ENCODE peak calls at places on chromosomes 5 and 9, in seven cellular contexts. I is colonic mucosa, G is fibroblast of lung, T is heart left ventricle, P is body of pancreas, W is neural progenitor cell, E is cardiac fibroblast. X is an unnamed sample.

GRCh38 chr5:25362799-25363198 is 718.0 kb upstream of the CDH10 start:
- DNase-seq in W (no peak), P (no peak), G (no peak), I (no peak), E (no peak), T (no peak), X (no peak)

GRCh38 chr5:158741296-158741695 is 358.4 kb downstream of the EBF1 start:
- DNase-seq in I (no peak), P (no peak), G (no peak), E (no peak), W (no peak), T (no peak), X (no peak)

GRCh38 chr5:9714187-9714586 is 84.0 kb upstream of the TAS2R1 start:
- DNase-seq in G (no peak), W (no peak), E (no peak), T (no peak), P (no peak), I (no peak), X (no peak)

GRCh38 chr5:181203842-181204560 is 995 bp downstream of the TRIM7 start:
- DNase-seq in G (no peak), T (no peak), I (peak; percentile 53), P (peak; percentile 32), W (peak; percentile 54), E (no peak), X (no peak)

GRCh38 chr9:131048332-131048731 is 39.4 kb downstream of the LAMC3 start:
- DNase-seq in P (no peak), G (no peak), T (no peak), E (no peak), W (no peak), I (no peak), X (no peak)

GRCh38 chr9:68515304-68516017 is 25.2 kb downstream of the TMEM252 start:
- DNase-seq in E (peak; percentile 92), P (no peak), G (no peak), T (no peak), W (no peak), I (no peak), X (no peak)

GRCh38 chr9:77839459-77840140 is 191.5 kb upstream of the GNA14 start:
- DNase-seq in T (no peak), W (no peak), G (peak; percentile 82), E (peak; percentile 88), P (no peak), I (no peak), X (peak; percentile 75)

GRCh38 chr5:5342784-5343183 is 79.7 kb upstream of the ICE1 start:
- DNase-seq in W (no peak), T (no peak), P (no peak), I (no peak), E (peak; percentile 31), G (peak; percentile 83), X (peak; percentile 68)

GRCh38 chr9:100111235-100111634 is 12.2 kb downstream of the INVS start:
- DNase-seq in G (peak; percentile 99), E (peak; percentile 98), W (no peak), I (peak; percentile 54), T (peak; percentile 82), P (peak; percentile 67), X (peak; percentile 98)

GRCh38 chr9:107518037-107518786 is 28.6 kb upstream of the KLF4 start:
- DNase-seq in W (no peak), I (no peak), P (no peak), E (no peak), T (no peak), G (no peak), X (no peak)

GRCh38 chr9:70409800-70410199 is 4.7 kb downstream of the KLF9 start:
- DNase-seq in G (no peak), W (no peak), I (no peak), E (no peak), P (no peak), T (no peak), X (no peak)
- H3K4me3 ChIP-seq in G (no peak overlapping the region), W (no peak overlapping the region), I (no peak overlapping the region), E (peak overlapping the region; percentile 99), P (no peak overlapping the region), T (peak overlapping the region; percentile 80), X (peak overlapping the region; percentile 99)

GRCh38 chr5:140408750-140409241 is 7.2 kb downstream of the ANKHD1 start:
- DNase-seq in T (no peak), G (peak; percentile 1), E (no peak), W (no peak), P (no peak), I (no peak), X (no peak)
- TF ChIP-seq CTCF in T (no peak), G (no peak), E (no peak), W (no peak), P (no peak), I (no peak), X (no peak)

GRCh38 chr9:133937120-133937519 is 55.0 kb downstream of the VAV2 start:
- DNase-seq in G (peak; percentile 57), E (no peak), W (no peak), T (no peak), I (no peak), P (no peak), X (peak; percentile 19)
- H3K4me3 ChIP-seq in G (no peak overlapping the region), E (no peak overlapping the region), W (no peak overlapping the region), T (no peak overlapping the region), I (no peak overlapping the region), P (no peak overlapping the region), X (no peak overlapping the region)

GRCh38 chr5:135833961-135834638 is 363 bp upstream of the SLC25A48 start:
- DNase-seq in P (no peak), T (no peak), G (no peak), I (no peak), W (no peak), E (peak; percentile 49), X (peak; percentile 22)
- TF ChIP-seq CTCF in P (no peak), T (peak; percentile 55), G (no peak), I (no peak), W (no peak), E (peak; percentile 77), X (peak; percentile 76)

DNA sequence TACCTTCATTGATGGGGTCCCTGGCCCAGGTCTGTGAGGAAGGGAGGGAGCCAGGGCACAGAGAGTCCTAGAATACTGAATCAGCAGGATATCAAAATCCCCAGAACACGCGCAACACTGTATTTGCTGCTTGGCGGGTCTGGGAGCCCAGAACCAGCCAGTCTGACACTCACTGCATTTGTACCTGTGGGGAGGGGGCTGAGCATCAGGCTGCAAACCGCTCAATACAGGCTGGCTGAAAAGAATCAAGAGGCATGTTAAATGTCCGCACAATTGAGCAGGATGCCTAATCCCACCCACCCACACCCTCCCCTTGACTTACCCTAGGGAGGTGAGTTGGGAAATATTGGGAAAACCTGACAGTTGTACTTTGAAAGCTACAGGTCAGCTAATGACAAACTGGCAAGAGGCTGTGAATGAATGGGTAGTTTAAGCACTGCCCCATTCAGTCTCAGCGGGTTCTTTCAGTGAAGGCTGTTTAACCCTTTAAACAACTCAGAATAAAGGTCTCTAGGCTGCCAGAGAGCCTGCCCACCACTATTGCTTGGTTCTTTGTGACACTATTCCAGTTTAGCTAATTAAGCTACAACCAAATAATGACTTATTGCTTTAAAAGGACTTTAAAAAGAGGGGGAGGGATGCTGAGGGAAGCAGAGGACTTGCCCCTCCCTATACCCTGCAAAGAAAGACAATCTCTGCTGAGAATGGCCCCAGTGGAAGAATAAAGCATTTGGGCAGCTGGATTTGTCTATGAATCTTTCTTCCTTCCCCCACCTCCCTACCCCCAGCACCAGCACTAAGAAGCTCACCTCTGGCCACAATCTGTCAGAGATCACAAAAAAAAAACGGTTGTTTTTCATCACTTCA is 5.0 kb downstream of the SPRY4 start:
- DNase-seq in P (no peak), W (peak; percentile 82), E (peak; percentile 74), G (no peak), I (no peak), T (no peak), X (no peak)
- H3K4me3 ChIP-seq in P (no peak overlapping the region), W (peak overlapping the region; percentile 13), E (peak overlapping the region; percentile 95), G (peak overlapping the region; percentile 74), I (no peak overlapping the region), T (peak overlapping the region; percentile 78), X (peak overlapping the region; percentile 87)

GRCh38 chr5:7329712-7330111 is 66.2 kb upstream of the ADCY2 start:
- DNase-seq in T (no peak), P (no peak), I (no peak), E (no peak), G (peak; percentile 35), W (no peak), X (no peak)
- TF ChIP-seq CTCF in T (no peak), P (no peak), I (no peak), E (no peak), G (no peak), W (no peak), X (no peak)